ENCODE peak calls at places on chromosome 21, in six cellular contexts. One of them, this sample, is unnamed.

GRCh38 chr21:29914326-29914725 is 25.5 kb downstream of the GRIK1 start:
- DNase-seq in mesendoderm: no peak
- DNase-seq in cardiac muscle cell: no peak
- DNase-seq in HT1080: no peak
- DNase-seq in small intestine: no peak
- DNase-seq in left cardiac atrium: no peak
- DNase-seq in this sample: no peak

GRCh38 chr21:17051054-17051453 is 461.8 kb upstream of the CXADR start:
- DNase-seq in mesendoderm: peak
- DNase-seq in cardiac muscle cell: peak
- DNase-seq in HT1080: no peak
- DNase-seq in small intestine: no peak
- DNase-seq in left cardiac atrium: no peak
- DNase-seq in this sample: no peak

GRCh38 chr21:37061926-37062591 is 10.8 kb downstream of the PIGP start:
- DNase-seq in mesendoderm: no peak
- DNase-seq in cardiac muscle cell: peak
- DNase-seq in HT1080: no peak
- DNase-seq in small intestine: no peak
- DNase-seq in left cardiac atrium: no peak
- DNase-seq in this sample: peak

GRCh38 chr21:43740497-43741156 is 21.7 kb downstream of the PDXK start:
- DNase-seq in mesendoderm: peak
- DNase-seq in cardiac muscle cell: peak
- DNase-seq in HT1080: no peak
- DNase-seq in small intestine: peak
- DNase-seq in left cardiac atrium: no peak
- DNase-seq in this sample: no peak

GRCh38 chr21:25809013-25809412 is 74.2 kb downstream of the GABPA start:
- DNase-seq in mesendoderm: no peak
- DNase-seq in cardiac muscle cell: no peak
- DNase-seq in HT1080: peak
- DNase-seq in small intestine: no peak
- DNase-seq in left cardiac atrium: no peak
- DNase-seq in this sample: no peak

GRCh38 chr21:34147835-34148804 is 74.7 kb downstream of the MRPS6 start:
- DNase-seq in mesendoderm: no peak
- DNase-seq in cardiac muscle cell: peak
- DNase-seq in HT1080: no peak
- DNase-seq in small intestine: no peak
- DNase-seq in left cardiac atrium: no peak
- DNase-seq in this sample: peak

GRCh38 chr21:22120616-22121266 is 1122.5 kb downstream of the NCAM2 start:
- DNase-seq in mesendoderm: peak
- DNase-seq in cardiac muscle cell: peak
- DNase-seq in HT1080: peak
- DNase-seq in small intestine: no peak
- DNase-seq in left cardiac atrium: no peak
- DNase-seq in this sample: no peak

GRCh38 chr21:14072761-14073535 is 137.8 kb downstream of the LIPI start:
- DNase-seq in mesendoderm: no peak
- DNase-seq in cardiac muscle cell: no peak
- DNase-seq in HT1080: no peak
- DNase-seq in small intestine: no peak
- DNase-seq in left cardiac atrium: no peak
- DNase-seq in this sample: no peak

GRCh38 chr21:40160911-40161310 is 293.7 kb downstream of the PCP4 start:
- DNase-seq in mesendoderm: peak
- DNase-seq in cardiac muscle cell: no peak
- DNase-seq in HT1080: no peak
- DNase-seq in small intestine: no peak
- DNase-seq in left cardiac atrium: no peak
- DNase-seq in this sample: no peak

GRCh38 chr21:33892853-33893252 is 22.8 kb downstream of the ATP5PO start:
- DNase-seq in mesendoderm: peak
- DNase-seq in cardiac muscle cell: no peak
- DNase-seq in HT1080: peak
- DNase-seq in small intestine: no peak
- DNase-seq in left cardiac atrium: no peak
- DNase-seq in this sample: no peak

GRCh38 chr21:14523234-14523633 is 22.9 kb downstream of the SAMSN1 start:
- DNase-seq in mesendoderm: no peak
- DNase-seq in cardiac muscle cell: peak
- DNase-seq in HT1080: no peak
- DNase-seq in small intestine: no peak
- DNase-seq in left cardiac atrium: no peak
- DNase-seq in this sample: no peak

GRCh38 chr21:37503848-37504467 is 137.4 kb downstream of the DYRK1A start:
- DNase-seq in mesendoderm: peak
- DNase-seq in cardiac muscle cell: peak
- DNase-seq in HT1080: peak
- DNase-seq in small intestine: no peak
- DNase-seq in left cardiac atrium: no peak
- DNase-seq in this sample: peak

GRCh38 chr21:18646114-18646513 is 242.5 kb upstream of the TMPRSS15 start:
- DNase-seq in mesendoderm: no peak
- DNase-seq in cardiac muscle cell: no peak
- DNase-seq in HT1080: no peak
- DNase-seq in small intestine: no peak
- DNase-seq in left cardiac atrium: no peak
- DNase-seq in this sample: no peak

GRCh38 chr21:44949161-44950015 is 9.6 kb downstream of the SLX9 start:
- DNase-seq in mesendoderm: peak
- DNase-seq in cardiac muscle cell: peak
- DNase-seq in HT1080: peak
- DNase-seq in small intestine: peak
- DNase-seq in left cardiac atrium: peak
- DNase-seq in this sample: peak

GRCh38 chr21:38333290-38334272 is 76.8 kb downstream of the KCNJ15 start:
- DNase-seq in mesendoderm: peak
- DNase-seq in cardiac muscle cell: peak
- DNase-seq in HT1080: no peak
- DNase-seq in small intestine: no peak
- DNase-seq in left cardiac atrium: no peak
- DNase-seq in this sample: no peak

GRCh38 chr21:43956667-43957030 is 55.5 kb upstream of the TRAPPC10 start:
- DNase-seq in mesendoderm: no peak
- DNase-seq in cardiac muscle cell: peak
- DNase-seq in HT1080: no peak
- DNase-seq in small intestine: no peak
- DNase-seq in left cardiac atrium: no peak
- DNase-seq in this sample: peak

GRCh38 chr21:35349378-35350080 is 300.4 kb upstream of the RUNX1 start:
- DNase-seq in mesendoderm: no peak
- DNase-seq in cardiac muscle cell: peak
- DNase-seq in HT1080: no peak
- DNase-seq in small intestine: no peak
- DNase-seq in left cardiac atrium: no peak
- DNase-seq in this sample: no peak

GRCh38 chr21:44337941-44338895 is 972 bp downstream of the CFAP410 start:
- DNase-seq in mesendoderm: peak
- DNase-seq in cardiac muscle cell: peak
- DNase-seq in HT1080: peak
- DNase-seq in small intestine: peak
- DNase-seq in left cardiac atrium: peak
- DNase-seq in this sample: peak

GRCh38 chr21:21383126-21383525 is 384.9 kb downstream of the NCAM2 start:
- DNase-seq in mesendoderm: no peak
- DNase-seq in cardiac muscle cell: peak
- DNase-seq in HT1080: peak
- DNase-seq in small intestine: no peak
- DNase-seq in left cardiac atrium: no peak
- DNase-seq in this sample: peak

This sample was measured in brain microvascular endothelial cell.